ENCODE peak calls at places on chromosome 18, in six cellular contexts. H, I, S, A, L and U are unnamed samples.

GRCh38 chr18:50659091-50660003 is 99.5 kb downstream of the MAPK4 start:
- DNase-seq in S (no peak), I (peak; percentile 71), L (no peak), H (no peak), A (no peak), U (no peak)

GRCh38 chr18:63844254-63844653 is 43.3 kb upstream of the SERPINB2 start:
- DNase-seq in I (peak; percentile 31), L (no peak), H (no peak), S (no peak), A (no peak), U (peak; percentile 33)

GRCh38 chr18:55115606-55116005 is 156.3 kb upstream of the CCDC68 start:
- DNase-seq in A (no peak), I (no peak), S (no peak), H (no peak), L (no peak), U (no peak)

GRCh38 chr18:77151791-77152517 is 19.4 kb upstream of the MBP start:
- DNase-seq in I (no peak), L (no peak), H (no peak), S (no peak), A (no peak), U (no peak)

GRCh38 chr18:68233043-68233442 is 481.9 kb downstream of the TMX3 start:
- DNase-seq in A (no peak), L (no peak), I (no peak), H (no peak), S (no peak), U (peak; percentile 91)

GRCh38 chr18:44737623-44738022 is 56.9 kb downstream of the SETBP1 start:
- DNase-seq in L (no peak), H (no peak), S (no peak), A (no peak), I (no peak), U (no peak)

GRCh38 chr18:58866261-58867232 is 1.9 kb downstream of the ZNF532 start:
- DNase-seq in L (no peak), S (no peak), H (no peak), A (no peak), I (no peak), U (no peak)

GRCh38 chr18:79206444-79206843 is 137.2 kb downstream of the ATP9B start:
- DNase-seq in I (no peak), H (no peak), S (no peak), A (no peak), L (no peak), U (no peak)

GRCh38 chr18:36912887-36913286 is 84.0 kb downstream of the KIAA1328 start:
- DNase-seq in A (no peak), S (no peak), L (no peak), H (no peak), I (no peak), U (no peak)

GRCh38 chr18:49041677-49042570 is 91.2 kb upstream of the SMAD7 start:
- DNase-seq in H (no peak), L (no peak), A (no peak), I (peak; percentile 42), S (peak; percentile 65), U (peak; percentile 24)

GRCh38 chr18:28127763-28128737 is 48.9 kb downstream of the CDH2 start:
- DNase-seq in I (peak; percentile 45), S (no peak), A (no peak), H (no peak), L (no peak), U (no peak)

GRCh38 chr18:13232971-13233565 is 14.5 kb downstream of the LDLRAD4 start:
- DNase-seq in I (no peak), A (no peak), H (no peak), S (peak; percentile 10), L (no peak), U (no peak)

GRCh38 chr18:40672590-40672989 is 1282.4 kb upstream of the PIK3C3 start:
- DNase-seq in H (no peak), L (no peak), S (no peak), I (no peak), A (no peak), U (no peak)

GRCh38 chr18:38033282-38033681 is 467.7 kb upstream of the CELF4 start:
- DNase-seq in H (no peak), A (no peak), I (no peak), L (no peak), S (no peak), U (no peak)

GRCh38 chr18:58541137-58541788 is 87.6 kb downstream of the ALPK2 start:
- DNase-seq in I (peak; percentile 45), L (no peak), H (no peak), A (no peak), S (no peak), U (no peak)

GRCh38 chr18:50816767-50817166 is 3.0 kb downstream of the MRO start:
- DNase-seq in L (no peak), I (no peak), A (no peak), S (no peak), H (no peak), U (no peak)

GRCh38 chr18:70781860-70782453 is 493.1 kb downstream of the SOCS6 start:
- DNase-seq in L (peak; percentile 14), I (peak; percentile 62), A (peak; percentile 71), S (peak; percentile 52), H (peak; percentile 9), U (peak; percentile 69)

GRCh38 chr18:7524786-7525185 is 42.3 kb upstream of the PTPRM start:
- DNase-seq in A (no peak), S (no peak), L (no peak), H (no peak), I (no peak), U (no peak)

GRCh38 chr18:35376742-35377695 is at the start of gene ZNF396:
- DNase-seq in I (peak; percentile 46), A (peak; percentile 63), L (peak; percentile 50), S (peak; percentile 90), H (peak; percentile 66), U (peak; percentile 68)

GRCh38 chr18:32289480-32290075 is 99.7 kb downstream of the MEP1B start:
- DNase-seq in A (peak; percentile 57), L (no peak), H (peak; percentile 1), I (peak; percentile 48), S (peak; percentile 77), U (peak; percentile 41)

GRCh38 chr18:21978546-21979170 is 190.7 kb upstream of the GATA6 start:
- DNase-seq in H (no peak), A (no peak), I (no peak), L (no peak), S (no peak), U (no peak)

GRCh38 chr18:10682368-10682714 is 156.5 kb downstream of the NAPG start:
- DNase-seq in I (no peak), L (no peak), A (no peak), H (no peak), S (no peak), U (no peak)

GRCh38 chr18:63314991-63315662 is 4.4 kb downstream of the BCL2 start:
- DNase-seq in I (no peak), A (no peak), H (no peak), L (no peak), S (no peak), U (no peak)

GRCh38 chr18:22180722-22181121 is 11.3 kb downstream of the GATA6 start:
- DNase-seq in L (no peak), S (no peak), A (no peak), H (no peak), I (no peak), U (no peak)

GRCh38 chr18:21682276-21683051 is 22.1 kb downstream of the ABHD3 start:
- DNase-seq in H (no peak), L (no peak), I (peak; percentile 29), S (no peak), A (peak; percentile 33), U (no peak)

GRCh38 chr18:46264255-46264654 is 160.1 kb downstream of the HAUS1 start:
- DNase-seq in S (no peak), A (no peak), H (no peak), I (no peak), L (no peak), U (no peak)

GRCh38 chr18:34600118-34600517 is 110.0 kb upstream of the DTNA start:
- DNase-seq in A (no peak), L (no peak), H (no peak), I (no peak), S (no peak), U (no peak)

GRCh38 chr18:26689226-26689913 is 141.0 kb upstream of the KCTD1 start:
- DNase-seq in I (no peak), H (no peak), S (no peak), A (no peak), L (no peak), U (no peak)

GRCh38 chr18:36392163-36392887 is 94.8 kb downstream of the FHOD3 start:
- DNase-seq in S (no peak), H (no peak), I (no peak), L (no peak), A (no peak), U (no peak)